ENCODE peak calls at places on chromosomes 2 and 18, in five cellular contexts. F is upper lobe of left lung, M is ovary, C is stomach, I is H1. V is an unnamed sample.

GRCh38 chr2:142757111-142757510 is 120.4 kb upstream of the KYNU start:
- DNase-seq in M (no peak), F (no peak), I (no peak), C (no peak), V (no peak)

GRCh38 chr2:205003288-205003687 is 458.0 kb downstream of the PARD3B start:
- DNase-seq in M (no peak), C (no peak), F (no peak), I (no peak), V (no peak)

GRCh38 chr2:241893265-241893664 is 23.7 kb downstream of the RTP5 start:
- DNase-seq in M (peak), I (no peak), F (peak), C (no peak), V (no peak)

GRCh38 chr2:206023183-206023582 is 62.8 kb downstream of the INO80D start:
- DNase-seq in F (no peak), M (no peak), C (no peak), I (no peak), V (peak)

GRCh38 chr2:175004980-175005832 is at the start of gene CHN1:
- DNase-seq in M (peak), C (peak), I (peak), F (peak), V (peak)

GRCh38 chr2:33086400-33087015 is 139.8 kb downstream of the LTBP1 start:
- DNase-seq in I (no peak), M (no peak), C (peak), F (no peak), V (peak)

GRCh38 chr2:239611222-239611795 is 210.5 kb upstream of the HDAC4 start:
- DNase-seq in F (peak), I (no peak), M (no peak), C (no peak), V (no peak)

GRCh38 chr2:168054657-168055056 is 192.7 kb downstream of the STK39 start:
- DNase-seq in I (no peak), F (no peak), C (no peak), M (no peak), V (no peak)

GRCh38 chr2:167134381-167135072 is 246.2 kb downstream of the XIRP2 start:
- DNase-seq in M (no peak), C (no peak), I (no peak), F (no peak), V (peak)

GRCh38 chr2:206801417-206801772 is 36.0 kb downstream of the FASTKD2 start:
- DNase-seq in I (no peak), M (no peak), C (no peak), F (no peak), V (no peak)

GRCh38 chr2:6648656-6649247 is 217.0 kb downstream of the CMPK2 start:
- DNase-seq in M (no peak), F (no peak), C (no peak), I (no peak), V (no peak)

GRCh38 chr2:228590681-228591080 is 409.2 kb upstream of the SPHKAP start:
- DNase-seq in I (no peak), C (no peak), F (no peak), M (no peak), V (no peak)

GRCh38 chr18:3703732-3704176 is 253.8 kb downstream of the TGIF1 start:
- DNase-seq in M (peak), I (peak), C (peak), F (no peak), V (peak)

DNA sequence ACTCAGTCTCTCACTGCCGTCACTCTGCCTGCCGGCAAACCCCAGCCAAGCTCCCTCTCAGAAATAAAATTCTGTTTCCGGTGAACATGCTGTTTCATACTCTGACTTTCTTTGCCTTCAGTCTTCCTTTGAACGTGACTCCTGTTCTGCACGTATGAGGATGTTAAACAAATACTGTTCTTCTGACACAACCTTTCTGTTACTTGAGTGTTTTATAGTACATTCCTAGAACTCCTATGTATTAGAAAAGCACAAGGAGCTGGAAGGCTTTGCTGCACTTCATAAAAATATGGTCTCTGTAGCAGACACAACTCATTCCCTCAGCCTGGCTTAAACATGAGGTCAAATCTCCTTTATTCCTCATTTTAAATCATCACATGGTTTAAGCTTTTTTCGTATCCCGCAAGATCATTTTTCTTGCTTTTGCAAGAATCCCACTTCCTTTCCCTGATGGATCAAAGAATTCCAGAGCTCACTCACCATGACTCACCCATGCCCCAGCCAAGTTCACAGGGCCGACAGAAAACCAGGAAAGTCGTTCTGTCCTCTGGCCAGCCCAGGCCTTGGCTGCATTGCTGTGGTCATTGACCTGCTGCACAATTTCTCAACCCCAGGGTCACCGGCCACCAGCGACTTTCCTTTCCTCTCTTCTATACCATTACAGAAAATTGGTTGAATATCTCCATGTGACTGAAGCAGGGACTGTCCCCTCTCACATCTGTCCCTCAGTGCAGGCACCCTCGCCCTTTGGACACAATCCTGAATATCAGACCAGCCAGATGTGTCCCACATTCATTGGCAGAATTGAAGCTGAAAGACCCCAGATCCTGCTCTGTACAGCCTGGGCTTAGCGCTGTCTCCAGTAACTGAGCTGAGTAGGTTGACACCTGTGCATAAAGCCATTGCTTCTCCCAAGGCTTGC is 183.1 kb upstream of the ARL4C start:
- DNase-seq in C (peak), M (peak), I (peak), F (no peak), V (peak)
- TF ChIP-seq EP300 in C (no peak), M (no peak), I (no peak), F (no peak), V (peak)

GRCh38 chr2:226115102-226115831 is 684.4 kb downstream of the IRS1 start:
- DNase-seq in M (no peak), F (no peak), C (no peak), I (no peak), V (peak)
- TF ChIP-seq EP300 in M (no peak), F (no peak), C (no peak), I (no peak), V (peak)

GRCh38 chr2:66329081-66329605 is 105.8 kb upstream of the MEIS1 start:
- DNase-seq in C (no peak), M (no peak), F (no peak), I (no peak), V (no peak)

GRCh38 chr2:66324924-66325583 is 109.9 kb upstream of the MEIS1 start:
- DNase-seq in F (no peak), C (no peak), I (no peak), M (no peak), V (no peak)

GRCh38 chr2:66322481-66322880 is 112.4 kb upstream of the MEIS1 start:
- DNase-seq in I (no peak), C (no peak), M (no peak), F (no peak), V (no peak)

GRCh38 chr2:66318009-66318561 is 116.8 kb upstream of the MEIS1 start:
- DNase-seq in C (no peak), I (no peak), F (no peak), M (no peak), V (no peak)

GRCh38 chr2:66323496-66323895 is 111.4 kb upstream of the MEIS1 start:
- DNase-seq in M (no peak), I (no peak), C (no peak), F (no peak), V (no peak)
- TF ChIP-seq EP300 in M (no peak), I (no peak), C (no peak), F (no peak), V (no peak)

GRCh38 chr2:197705143-197705911 is at the start of gene MARS2:
- DNase-seq in I (peak), M (peak), F (peak), C (peak), V (peak)
- TF ChIP-seq EP300 in I (no peak), M (no peak), F (no peak), C (no peak), V (no peak)

DNA sequence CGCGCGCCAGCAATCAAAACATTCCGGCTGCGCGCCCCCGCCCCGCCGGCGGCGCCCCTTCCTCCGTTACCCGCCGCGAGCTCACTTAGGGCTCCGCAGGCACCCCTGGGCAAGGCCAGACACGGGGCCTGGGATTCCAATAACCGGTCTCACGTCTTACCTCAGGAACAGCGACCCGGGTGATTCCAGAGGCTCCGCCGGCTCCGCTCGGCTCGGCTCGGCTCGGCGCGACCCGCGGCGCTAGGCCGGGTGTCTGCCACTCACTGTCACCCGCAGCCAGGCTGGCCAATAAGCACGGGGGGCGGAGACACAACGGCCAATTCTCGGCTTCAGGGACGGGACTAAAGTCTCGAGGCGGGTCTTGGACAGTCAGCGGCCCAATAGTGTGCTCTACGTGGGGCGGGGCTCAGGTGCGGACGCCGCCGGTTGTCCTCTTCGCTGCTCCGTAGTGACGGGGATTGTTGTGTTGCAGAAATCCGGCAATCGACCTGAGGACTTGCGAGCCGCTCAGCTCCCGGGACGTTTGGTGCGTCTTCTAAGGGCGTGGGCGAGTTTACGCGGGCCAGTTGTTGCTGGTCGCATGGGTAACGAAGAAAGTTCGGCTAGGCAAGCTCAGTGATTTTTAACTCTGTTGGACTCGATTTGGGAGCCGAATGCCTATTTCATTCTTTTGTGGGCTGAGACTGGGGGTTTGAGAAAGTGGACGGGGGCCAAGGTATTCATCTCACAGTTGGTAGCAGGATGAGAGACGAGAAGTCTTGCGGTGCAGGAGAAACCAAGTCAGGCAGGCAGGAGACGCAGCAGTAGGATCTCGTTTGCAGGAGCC is at the start of the genes ANKZF1 and ATG9A:
- DNase-seq in C (peak), M (peak), I (peak), F (peak), V (peak)
- TF ChIP-seq EP300 in C (no peak), M (no peak), I (peak), F (no peak), V (no peak)